ENCODE peak calls at places on chromosomes 6 and 20, in four cellular contexts. D is D721Med; B is activated CD4-positive, alpha-beta T cell treated with anti-CD3 and anti-CD28 coated beads for 4 hours; H is A172. F is an unnamed sample.

GRCh38 chr6:2746557-2747061 is 4.1 kb downstream of the MYLK4 start:
- DNase-seq in B (no peak), H (no peak), D (no peak), F (no peak)

GRCh38 chr6:63923139-63923739 is 287.6 kb downstream of the PHF3 start:
- DNase-seq in D (no peak), B (no peak), H (no peak), F (peak; percentile 16)

GRCh38 chr6:155291291-155291690 is 23.0 kb downstream of the TFB1M start:
- DNase-seq in B (no peak), D (no peak), H (no peak), F (no peak)

GRCh38 chr6:165229216-165229615 is 80.2 kb downstream of the C6orf118 start:
- DNase-seq in B (no peak), D (no peak), H (no peak), F (no peak)

GRCh38 chr20:39568090-39568489 is 605.9 kb downstream of the DHX35 start:
- DNase-seq in H (no peak), D (no peak), B (no peak), F (no peak)

GRCh38 chr20:36591854-36592641 is 13.5 kb upstream of the RAB5IF start:
- DNase-seq in H (peak; percentile 62), B (peak; percentile 69), D (no peak), F (peak; percentile 68)

GRCh38 chr6:52572536-52572935 is 4.3 kb downstream of the TRAM2 start:
- DNase-seq in H (no peak), B (no peak), D (no peak), F (no peak)

GRCh38 chr6:90790058-90790457 is 203.2 kb upstream of the MAP3K7 start:
- DNase-seq in D (no peak), H (no peak), B (no peak), F (no peak)

GRCh38 chr6:52995913-52996685 is 1.0 kb upstream of the GSTA4 start:
- DNase-seq in H (peak; percentile 75), D (no peak), B (peak; percentile 11), F (peak; percentile 88)

GRCh38 chr6:55176958-55177357 is 2.6 kb downstream of the HCRTR2 start:
- DNase-seq in B (no peak), H (peak; percentile 4), D (no peak), F (no peak)

GRCh38 chr6:36657942-36658544 is 20.5 kb upstream of the CDKN1A start:
- DNase-seq in H (peak; percentile 81), B (no peak), D (no peak), F (no peak)

GRCh38 chr6:118580585-118581419 is 32.7 kb downstream of the PLN start:
- DNase-seq in D (peak; percentile 40), B (no peak), H (peak; percentile 55), F (peak; percentile 67)

GRCh38 chr6:24378473-24379097 is 20.7 kb upstream of the DCDC2 start:
- DNase-seq in B (no peak), H (no peak), D (no peak), F (no peak)

GRCh38 chr20:11182715-11183114 is 508.9 kb upstream of the JAG1 start:
- DNase-seq in H (no peak), D (no peak), B (no peak), F (no peak)

GRCh38 chr6:36665180-36665579 is 13.3 kb upstream of the CDKN1A start:
- DNase-seq in B (no peak), H (no peak), D (no peak), F (no peak)

GRCh38 chr6:163010145-163010544 is 282.4 kb downstream of the PACRG start:
- DNase-seq in H (no peak), D (no peak), B (no peak), F (no peak)

GRCh38 chr6:165662671-165663282 is at the start of gene PDE10A:
- DNase-seq in B (no peak), H (peak; percentile 37), D (no peak), F (peak; percentile 67)

GRCh38 chr20:14951707-14952106 is 614.3 kb upstream of the FLRT3 start:
- DNase-seq in H (peak; percentile 83), D (no peak), B (no peak), F (peak; percentile 45)

GRCh38 chr20:58650181-58650775 is 805 bp upstream of the STX16 start:
- DNase-seq in B (peak; percentile 41), D (no peak), H (no peak), F (no peak)

GRCh38 chr6:158367824-158368223 is 55.6 kb downstream of the TULP4 start:
- DNase-seq in D (no peak), H (peak; percentile 32), B (no peak), F (no peak)

GRCh38 chr6:30500421-30501069 is 11.2 kb downstream of the HLA-E start:
- DNase-seq in B (no peak), D (no peak), H (peak; percentile 42), F (peak; percentile 29)

GRCh38 chr6:139308284-139308916 is 16.6 kb upstream of the TXLNB start:
- DNase-seq in B (no peak), H (no peak), D (no peak), F (no peak)

GRCh38 chr20:45304464-45304999 is 2.1 kb upstream of the RBPJL start:
- DNase-seq in D (no peak), H (no peak), B (no peak), F (no peak)

F was measured in RPMI7951.